ENCODE peak calls at places on chromosomes 13 and 19, in six cellular contexts. M is OCI-LY7, P is AG09319, R is MM.1S, J is left ventricle myocardium inferior, V is foreskin keratinocyte. H is an unnamed sample.

GRCh38 chr19:36838784-36839324 is 667 bp upstream of the ZNF790 start:
- DNase-seq in M (no peak), P (no peak), R (no peak), J (no peak), V (no peak), H (no peak)

GRCh38 chr13:112077729-112078128 is 10.8 kb downstream of the SOX1 start:
- DNase-seq in M (no peak), P (no peak), R (no peak), J (no peak), V (no peak), H (no peak)

GRCh38 chr13:111437417-111437816 is 117.0 kb downstream of the TEX29 start:
- DNase-seq in M (no peak), P (no peak), R (no peak), J (no peak), V (no peak), H (no peak)

GRCh38 chr19:39407644-39408391 is 1.2 kb downstream of the ZFP36 start:
- DNase-seq in M (peak), P (no peak), R (peak), J (peak), V (no peak), H (peak)

GRCh38 chr13:112573710-112574109 is 14.2 kb downstream of the TUBGCP3 start:
- DNase-seq in M (no peak), P (no peak), R (no peak), J (no peak), V (no peak), H (no peak)

GRCh38 chr19:7850429-7850819 is 20.4 kb downstream of the EVI5L start:
- DNase-seq in M (no peak), P (no peak), R (no peak), J (no peak), V (no peak), H (no peak)

GRCh38 chr19:54339646-54340358 is 840 bp upstream of the LILRA4 start:
- DNase-seq in M (no peak), P (no peak), R (no peak), J (no peak), V (no peak), H (no peak)

GRCh38 chr19:45528744-45529453 is 21.6 kb downstream of the VASP start:
- DNase-seq in M (no peak), P (no peak), R (no peak), J (no peak), V (peak), H (peak)

GRCh38 chr13:99506632-99507031 is 5.4 kb downstream of the TM9SF2 start:
- DNase-seq in M (peak), P (no peak), R (no peak), J (no peak), V (no peak), H (no peak)

GRCh38 chr13:99932912-99933311 is 38.7 kb downstream of the ZIC5 start:
- DNase-seq in M (no peak), P (no peak), R (no peak), J (no peak), V (no peak), H (no peak)

GRCh38 chr13:106110241-106110855 is 425.1 kb downstream of the EFNB2 start:
- DNase-seq in M (no peak), P (no peak), R (no peak), J (no peak), V (no peak), H (no peak)
- TF ChIP-seq CTCF in M (no peak), P (no peak), R (no peak), J (no peak), V (peak), H (no peak)

DNA sequence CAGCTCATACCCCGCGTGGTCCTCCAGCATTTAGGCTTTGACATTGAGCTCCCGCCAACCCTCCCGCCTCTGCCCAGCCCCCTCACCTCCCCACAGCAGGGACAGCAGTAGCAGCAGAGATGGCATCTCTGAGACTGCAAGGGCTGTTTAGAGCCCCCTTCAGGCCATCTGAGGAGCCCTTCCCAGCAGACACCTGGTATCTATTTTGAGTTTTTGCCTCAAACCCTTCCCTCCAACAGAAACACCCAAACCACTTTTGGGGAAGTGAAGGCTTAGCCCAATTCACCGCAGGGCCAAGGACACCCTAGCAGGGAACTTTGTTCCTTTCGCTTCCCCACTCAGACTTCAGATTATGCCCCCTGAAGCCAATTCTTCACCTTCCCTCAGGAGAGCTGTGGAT is 6.3 kb upstream of the ZNF175 start:
- DNase-seq in M (peak), P (no peak), R (no peak), J (no peak), V (no peak), H (no peak)
- TF ChIP-seq CTCF in M (peak), P (no peak), R (no peak), J (no peak), V (no peak), H (no peak)

GRCh38 chr19:31459430-31459829 is 110.2 kb upstream of the TSHZ3 start:
- DNase-seq in M (no peak), P (no peak), R (no peak), J (no peak), V (no peak), H (no peak)

DNA sequence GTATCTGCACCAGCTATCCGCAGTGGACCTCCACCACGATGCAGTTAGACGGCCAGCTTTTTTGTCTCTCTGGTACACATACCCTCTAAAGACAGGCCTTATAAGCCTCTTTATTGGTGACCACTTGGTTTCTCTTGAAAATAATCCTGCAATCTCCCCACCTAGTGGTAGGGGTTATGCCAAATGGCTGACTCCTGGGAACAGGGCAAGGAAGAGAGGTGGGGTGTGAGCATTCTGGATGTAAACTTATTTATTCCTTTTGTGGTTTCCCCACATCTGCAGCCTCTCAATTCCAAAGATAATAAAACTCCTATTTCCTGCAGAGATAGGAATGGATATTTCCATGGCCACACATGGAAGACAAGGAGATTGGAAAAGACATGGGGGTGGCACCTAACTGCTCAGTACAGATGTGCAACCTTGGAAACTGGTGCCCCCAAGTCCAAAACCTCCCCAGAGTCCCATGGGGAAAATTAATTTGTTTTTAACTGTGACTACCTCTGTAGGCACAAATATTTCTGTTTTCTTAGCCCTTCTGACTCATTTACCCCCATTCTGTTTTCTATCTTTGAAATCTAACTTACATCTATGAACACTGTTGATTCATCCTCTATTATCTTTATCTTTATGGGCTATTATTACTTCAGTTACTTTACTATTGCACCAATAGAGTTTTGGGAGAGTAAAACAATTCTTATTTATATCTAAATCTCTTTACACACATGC is 112.7 kb upstream of the TSHZ3 start:
- DNase-seq in M (no peak), P (no peak), R (no peak), J (no peak), V (no peak), H (no peak)
- TF ChIP-seq CTCF in M (no peak), P (peak), R (no peak), J (no peak), V (peak), H (no peak)

GRCh38 chr19:23439623-23440022 is 44.4 kb upstream of the ZNF91 start:
- DNase-seq in M (peak), P (no peak), R (no peak), J (no peak), V (no peak), H (peak)

GRCh38 chr19:23440207-23440606 is 44.9 kb upstream of the ZNF91 start:
- DNase-seq in M (peak), P (no peak), R (no peak), J (no peak), V (no peak), H (peak)

GRCh38 chr19:23436318-23436717 is 41.0 kb upstream of the ZNF91 start:
- DNase-seq in M (peak), P (no peak), R (peak), J (no peak), V (no peak), H (peak)

GRCh38 chr19:23436944-23437343 is 41.7 kb upstream of the ZNF91 start:
- DNase-seq in M (peak), P (no peak), R (peak), J (no peak), V (no peak), H (peak)

DNA sequence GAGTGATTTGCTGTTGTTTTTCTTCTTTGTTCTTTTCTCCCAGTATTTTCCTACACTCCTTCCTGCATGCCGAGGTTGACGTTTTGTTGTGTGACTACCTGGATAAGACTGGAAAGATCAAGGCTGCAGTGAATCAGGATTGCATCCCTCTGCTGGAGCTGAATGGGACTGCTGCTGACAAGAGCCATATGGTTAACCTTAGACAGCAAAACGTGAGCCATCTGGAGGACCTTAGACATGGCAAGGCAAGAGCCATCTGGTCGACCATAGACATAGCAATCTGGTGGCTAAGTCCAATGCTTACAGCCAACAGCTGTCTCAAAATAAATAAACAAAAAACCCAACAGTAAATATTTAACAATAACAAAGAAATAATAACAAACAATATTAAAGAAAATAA is 42.6 kb upstream of the ZNF91 start:
- DNase-seq in M (peak), P (no peak), R (peak), J (no peak), V (no peak), H (no peak)
- TF ChIP-seq CTCF in M (no peak), P (no peak), R (peak), J (no peak), V (peak), H (no peak)

GRCh38 chr19:48591021-48591420 is 15.5 kb upstream of the SPACA4 start:
- DNase-seq in M (no peak), P (no peak), R (no peak), J (no peak), V (no peak), H (no peak)
- TF ChIP-seq CTCF in M (no peak), P (no peak), R (no peak), J (no peak), V (peak), H (no peak)

DNA sequence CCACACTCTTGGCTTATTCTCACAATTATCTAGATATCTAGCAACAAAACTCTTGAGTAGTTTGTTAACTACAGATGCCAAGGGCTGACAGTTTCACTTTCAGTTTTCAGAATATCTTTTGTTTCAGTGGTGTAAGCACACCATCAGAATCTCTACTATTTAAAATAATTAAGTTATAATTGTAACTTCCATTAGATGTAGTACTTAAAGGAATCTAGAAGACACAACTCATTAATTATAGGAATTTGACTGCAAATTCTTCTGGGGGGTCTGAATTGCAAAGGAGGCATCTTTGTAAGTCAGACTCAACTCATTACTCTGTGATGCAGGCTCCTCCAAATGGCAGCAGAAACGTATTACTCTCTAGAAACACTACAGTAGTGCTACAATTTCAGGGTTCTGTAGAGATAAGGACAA is 44.9 kb upstream of the USPL1 start:
- DNase-seq in M (peak), P (no peak), R (peak), J (no peak), V (no peak), H (peak)
- TF ChIP-seq CTCF in M (peak), P (peak), R (peak), J (peak), V (peak), H (peak)

GRCh38 chr13:42333613-42334328 is 61.8 kb downstream of the AKAP11 start:
- DNase-seq in M (peak), P (no peak), R (peak), J (no peak), V (no peak), H (no peak)
- TF ChIP-seq CTCF in M (peak), P (peak), R (peak), J (no peak), V (peak), H (peak)

H was measured in activated CD8-positive, alpha-beta T cell treated with anti-CD3 and anti-CD28 coated beads for 36 hours.